ENCODE peak calls at places on chromosome 18, in nine cellular contexts. T, O, B, L, U, F, J, P and W are unnamed samples.

GRCh38 chr18:59460060-59460395 is 101.0 kb upstream of the LMAN1 start:
- DNase-seq in O (no peak), L (no peak), F (no peak), B (no peak), J (peak; percentile 40), T (no peak), U (no peak), P (no peak), W (no peak)

GRCh38 chr18:50695431-50696176 is 124.2 kb downstream of the MRO start:
- DNase-seq in B (no peak), J (no peak), U (no peak), P (no peak), O (peak; percentile 40), T (no peak), F (no peak), L (no peak), W (no peak)

GRCh38 chr18:35695384-35695783 is 113.8 kb downstream of the GALNT1 start:
- DNase-seq in J (no peak), L (no peak), F (no peak), T (no peak), P (no peak), U (no peak), O (no peak), B (no peak), W (no peak)

GRCh38 chr18:13641551-13642439 is 84.6 kb downstream of the FAM210A start:
- DNase-seq in F (no peak), T (no peak), U (no peak), O (peak; percentile 76), P (no peak), L (no peak), J (no peak), B (peak; percentile 72), W (no peak)

GRCh38 chr18:29979884-29980283 is 1062.7 kb downstream of the DSC3 start:
- DNase-seq in P (no peak), T (no peak), F (no peak), O (no peak), L (no peak), J (no peak), B (no peak), U (no peak), W (no peak)

GRCh38 chr18:74546751-74547530 is 12.6 kb downstream of the CNDP1 start:
- DNase-seq in L (no peak), O (peak; percentile 63), P (peak; percentile 4), T (no peak), F (no peak), B (no peak), U (no peak), J (peak; percentile 29), W (no peak)

GRCh38 chr18:72868666-72869661 is 1.2 kb upstream of the NETO1 start:
- DNase-seq in F (no peak), O (no peak), U (no peak), L (no peak), P (no peak), T (peak; percentile 39), B (peak; percentile 70), J (no peak), W (peak; percentile 43)

GRCh38 chr18:48181857-48182430 is 227.2 kb downstream of the ZBTB7C start:
- DNase-seq in L (no peak), T (no peak), P (no peak), J (no peak), O (no peak), B (no peak), U (no peak), F (no peak), W (no peak)

GRCh38 chr18:13642440-13642827 is 83.9 kb downstream of the FAM210A start:
- DNase-seq in T (no peak), B (peak; percentile 54), P (no peak), L (no peak), F (no peak), O (no peak), U (no peak), J (no peak), W (no peak)

GRCh38 chr18:23108496-23108895 is 26.8 kb upstream of the CABLES1 start:
- DNase-seq in P (no peak), B (no peak), T (no peak), U (no peak), F (no peak), L (no peak), O (no peak), J (no peak), W (no peak)

GRCh38 chr18:76264851-76265250 is 230.2 kb downstream of the ZNF516 start:
- DNase-seq in P (no peak), O (no peak), F (no peak), U (no peak), J (no peak), B (no peak), T (no peak), L (no peak), W (no peak)

GRCh38 chr18:69674292-69674877 is 273.3 kb downstream of the CD226 start:
- DNase-seq in J (peak; percentile 0), T (no peak), B (no peak), U (no peak), L (no peak), O (no peak), P (no peak), F (no peak), W (no peak)